ENCODE peak calls at places on chromosomes 5 and 9, in six cellular contexts. T is caudate nucleus, J is NCI-H2029 treated with DMSO at 0.1 percent for 48 hours, E is nucleus accumbens, G is esophagus squamous epithelium, A is GM20000. S is an unnamed sample.

GRCh38 chr5:83149671-83150070 is 72.3 kb downstream of the XRCC4 start:
- DNase-seq in A (no peak), E (no peak), J (no peak), G (no peak), T (no peak), S (no peak)

GRCh38 chr5:158759276-158759675 is 340.4 kb downstream of the EBF1 start:
- DNase-seq in E (no peak), T (no peak), J (no peak), A (no peak), G (no peak), S (no peak)

GRCh38 chr9:127844821-127845359 is 9.6 kb downstream of the ENG start:
- DNase-seq in J (no peak), T (no peak), G (no peak), E (no peak), A (no peak), S (no peak)

GRCh38 chr9:84456526-84456925 is 116.0 kb upstream of the SLC28A3 start:
- DNase-seq in G (no peak), J (no peak), E (no peak), A (no peak), T (no peak), S (no peak)

GRCh38 chr9:124345063-124345462 is 70.2 kb downstream of the PSMB7 start:
- DNase-seq in J (no peak), E (no peak), A (no peak), G (no peak), T (no peak), S (no peak)

GRCh38 chr5:16067415-16067814 is 112.2 kb downstream of the MARCHF11 start:
- DNase-seq in T (no peak), G (no peak), J (no peak), E (no peak), A (no peak), S (no peak)

GRCh38 chr9:110580850-110581249 is 1.3 kb upstream of the SVEP1 start:
- DNase-seq in A (no peak), J (no peak), E (no peak), T (no peak), G (no peak), S (no peak)

GRCh38 chr9:133873006-133873780 is 118.9 kb downstream of the VAV2 start:
- DNase-seq in E (no peak), T (no peak), A (no peak), J (no peak), G (no peak), S (no peak)

GRCh38 chr5:50365615-50366251 is 75.4 kb downstream of the EMB start:
- DNase-seq in J (no peak), E (no peak), A (no peak), G (no peak), T (no peak), S (no peak)

GRCh38 chr9:136531186-136531903 is 14.5 kb downstream of the NOTCH1 start:
- DNase-seq in E (no peak), T (no peak), J (no peak), G (no peak), A (no peak), S (no peak)

GRCh38 chr5:54630738-54631369 is 113.3 kb downstream of the SNX18 start:
- DNase-seq in G (no peak), E (no peak), J (no peak), A (no peak), T (no peak), S (no peak)

S was measured in stimulated activated naive CD8-positive, alpha-beta T cell treated with anti-CD3 and anti-CD28 coated beads, Interleukin-15, Interleukin-2, amounts not matched to agents 100 U/mL and 50 U/mL, for 24 hours.